ENCODE peak calls at places on chromosome 14, in four cellular contexts. I is activated T-cell treated with anti-CD3 and anti-CD28 coated beads, Interleukin-2, amount 50 U/mL, for 4 hours; P is NCI-H1417; E is NCI-H2081. Z is an unnamed sample.

GRCh38 chr14:65301862-65302539 is 110.5 kb upstream of the FUT8 start:
- DNase-seq in I (no peak), P (no peak), E (no peak), Z (no peak)

GRCh38 chr14:93952829-93953228 is 23.5 kb downstream of the ASB2 start:
- DNase-seq in P (no peak), E (no peak), I (no peak), Z (no peak)

GRCh38 chr14:32230181-32230580 is 27.1 kb upstream of the RNU6-8 start:
- DNase-seq in P (no peak), E (no peak), I (no peak), Z (no peak)

GRCh38 chr14:93146119-93146518 is 30.4 kb upstream of the ITPK1 start:
- DNase-seq in P (no peak), I (no peak), E (no peak), Z (no peak)

GRCh38 chr14:105632010-105632409 is 105.6 kb downstream of the TMEM121 start:
- DNase-seq in I (no peak), P (no peak), E (no peak), Z (no peak)

GRCh38 chr14:57634335-57634734 is 140.7 kb upstream of the CCDC198 start:
- DNase-seq in P (no peak), E (no peak), I (no peak), Z (no peak)

GRCh38 chr14:62031504-62031903 is 269.3 kb downstream of the SNAPC1 start:
- DNase-seq in E (no peak), I (no peak), P (no peak), Z (no peak)

GRCh38 chr14:31208546-31209424 is 1.2 kb upstream of the HECTD1 start:
- DNase-seq in P (peak), E (no peak), I (peak), Z (peak)

GRCh38 chr14:87108726-87109125 is 884.3 kb downstream of the GALC start:
- DNase-seq in I (no peak), E (no peak), P (no peak), Z (no peak)

GRCh38 chr14:33564774-33565630 is 385.9 kb downstream of the EGLN3 start:
- DNase-seq in P (no peak), I (no peak), E (peak), Z (no peak)

GRCh38 chr14:74509587-74510210 is 16.1 kb downstream of the ISCA2 start:
- DNase-seq in I (no peak), E (no peak), P (no peak), Z (no peak)

GRCh38 chr14:75877884-75878283 is 103.9 kb downstream of the TGFB3 start:
- DNase-seq in P (no peak), I (no peak), E (peak), Z (no peak)

GRCh38 chr14:93706360-93706955 is 81.8 kb downstream of the PRIMA1 start:
- DNase-seq in P (no peak), E (no peak), I (no peak), Z (no peak)

GRCh38 chr14:69154779-69155178 is 1.9 kb upstream of the DCAF5 start:
- DNase-seq in E (no peak), I (no peak), P (no peak), Z (no peak)

Z was measured in NCI-H2227 treated with DMSO at 0.1 percent for 48 hours.